ENCODE peak calls at places on chromosome 17, in five cellular contexts. T is non-pigmented ciliary epithelial cell; W is stimulated activated CD4-positive, alpha-beta T cell treated with anti-CD3 and anti-CD28 coated beads, Interleukin-1b, Interleukin-23, amount 100 ng/mL, for 1 hour; M is caudate nucleus; Y is stimulated activated CD8-positive, alpha-beta memory T cell treated with anti-CD3 and anti-CD28 coated beads, Interleukin-7, amount 100 ng/mL, for 24 hours. S is an unnamed sample.

GRCh38 chr17:17076066-17076465 is 33.8 kb downstream of the MPRIP start:
- DNase-seq in Y (no peak), M (no peak), T (no peak), W (no peak), S (no peak)

GRCh38 chr17:17706140-17707060 is 25.1 kb downstream of the RAI1 start:
- DNase-seq in T (no peak), W (no peak), M (no peak), Y (no peak), S (no peak)

GRCh38 chr17:27756467-27757371 is 43.6 kb downstream of the NOS2 start:
- DNase-seq in Y (peak), T (peak), M (peak), W (peak), S (peak)

GRCh38 chr17:38705523-38705802 is 390 bp downstream of the MLLT6 start:
- DNase-seq in W (no peak), M (peak), T (no peak), Y (no peak), S (no peak)

GRCh38 chr17:29742210-29742513 is 119.5 kb upstream of the CORO6 start:
- DNase-seq in T (no peak), W (no peak), M (no peak), Y (no peak), S (no peak)

GRCh38 chr17:81116704-81117103 is 48.6 kb upstream of the PVALEF start:
- DNase-seq in Y (no peak), T (no peak), W (no peak), M (no peak), S (no peak)

GRCh38 chr17:17900615-17901520 is 64.1 kb upstream of the SREBF1 start:
- DNase-seq in T (peak), M (peak), W (no peak), Y (no peak), S (peak)

GRCh38 chr17:68356520-68356919 is 65.2 kb downstream of the ARSG start:
- DNase-seq in M (no peak), Y (peak), T (peak), W (peak), S (no peak)

GRCh38 chr17:12994341-12995074 is 23.3 kb downstream of the ELAC2 start:
- DNase-seq in T (no peak), Y (no peak), M (no peak), W (no peak), S (no peak)

GRCh38 chr17:80346498-80347275 is 68.3 kb upstream of the ENDOV start:
- DNase-seq in Y (no peak), M (no peak), W (no peak), T (no peak), S (no peak)

GRCh38 chr17:7801582-7801981 is 32.4 kb upstream of the KDM6B start:
- DNase-seq in T (no peak), W (no peak), Y (no peak), M (no peak), S (no peak)

GRCh38 chr17:40176409-40177110 is 710 bp upstream of the RAPGEFL1 start:
- DNase-seq in M (no peak), T (no peak), Y (no peak), W (no peak), S (peak)

S was measured in renal cortical epithelial cell.